ENCODE peak calls at places on chromosomes 11 and 22, in four cellular contexts. Q is heart left ventricle; Y is activated CD4-positive, alpha-beta T cell treated with anti-CD3 and anti-CD28 coated beads, Interleukin-2, amount 50 U/mL, for 48 hours; E is stimulated activated CD4-positive, alpha-beta T cell treated with anti-CD3 and anti-CD28 coated beads, Interleukin-2, amount 100 ng/mL, for 24 hours. R is an unnamed sample.

GRCh38 chr11:71998649-71999310 is at the start of gene IL18BP:
- DNase-seq in E (no peak), Q (peak; percentile 51), Y (no peak), R (no peak)

GRCh38 chr11:4464216-4465159 is 15.4 kb downstream of the OR52K2 start:
- DNase-seq in Q (no peak), Y (no peak), E (no peak), R (no peak)

GRCh38 chr22:50641696-50642607 is 14.0 kb upstream of the ARSA start:
- DNase-seq in E (no peak), Q (peak; percentile 40), Y (no peak), R (no peak)

GRCh38 chr22:40967120-40967760 is 16.1 kb downstream of the RBX1 start:
- DNase-seq in Y (no peak), E (no peak), Q (no peak), R (no peak)

GRCh38 chr11:30346068-30346688 is 23.3 kb downstream of the ARL14EP start:
- DNase-seq in E (no peak), Y (no peak), Q (no peak), R (no peak)

GRCh38 chr11:120314861-120315260 is 10.2 kb upstream of the TLCD5 start:
- DNase-seq in E (no peak), Y (no peak), Q (no peak), R (no peak)

GRCh38 chr22:23262474-23263332 is 82.4 kb downstream of the BCR start:
- DNase-seq in Q (no peak), Y (no peak), E (no peak), R (no peak)

GRCh38 chr22:50461536-50461935 is 13.3 kb downstream of the SBF1 start:
- DNase-seq in Y (no peak), Q (no peak), E (no peak), R (no peak)

GRCh38 chr11:12148466-12148865 is 38.1 kb downstream of the MICAL2 start:
- DNase-seq in Q (no peak), Y (no peak), E (no peak), R (no peak)